ENCODE peak calls at places on chromosomes 16 and 17, in four cellular contexts. I is H9, P is left ventricle myocardium inferior, Z is mammary epithelial cell. Q is an unnamed sample.
A peak's percentile ranks its signal among the peaks of the same experiment; 100 is the strongest.

GRCh38 chr16:89613954-89614459 is 565 bp downstream of the DPEP1 start:
- DNase-seq in P (no peak), Z (no peak), I (no peak), Q (no peak)

GRCh38 chr17:32445075-32445427 is 741 bp downstream of the PSMD11 start:
- DNase-seq in Z (peak; percentile 78), P (no peak), I (peak; percentile 46), Q (peak; percentile 27)

GRCh38 chr17:81809556-81809998 is 5.6 kb downstream of the GCGR start:
- DNase-seq in Z (no peak), P (no peak), I (no peak), Q (no peak)

GRCh38 chr17:28335959-28336871 is 654 bp downstream of the TNFAIP1 start:
- DNase-seq in Z (peak; percentile 93), I (peak; percentile 90), P (peak; percentile 44), Q (peak; percentile 56)

GRCh38 chr16:47590472-47590871 is 129.3 kb downstream of the PHKB start:
- DNase-seq in P (no peak), Z (no peak), I (no peak), Q (no peak)

GRCh38 chr17:50264263-50265113 is 9.8 kb upstream of the TMEM92 start:
- DNase-seq in Z (no peak), P (no peak), I (peak; percentile 75), Q (peak; percentile 49)

GRCh38 chr16:57144027-57144426 is 41.8 kb downstream of the PSME3IP1 start:
- DNase-seq in Z (no peak), I (no peak), P (no peak), Q (no peak)

GRCh38 chr16:49268667-49269066 is 13.0 kb downstream of the CBLN1 start:
- DNase-seq in Z (no peak), I (no peak), P (no peak), Q (no peak)

GRCh38 chr16:24668481-24669001 is 60.9 kb upstream of the TNRC6A start:
- DNase-seq in P (no peak), I (no peak), Z (peak; percentile 40), Q (no peak)

GRCh38 chr17:59725691-59726090 is 18.2 kb downstream of the VMP1 start:
- DNase-seq in I (no peak), Z (no peak), P (no peak), Q (no peak)

GRCh38 chr16:2468725-2469398 is 2.2 kb upstream of the NTN3 start:
- DNase-seq in Z (no peak), I (no peak), P (no peak), Q (peak; percentile 73)

GRCh38 chr17:27976331-27976730 is 66.1 kb upstream of the NLK start:
- DNase-seq in P (no peak), Z (no peak), I (no peak), Q (no peak)

GRCh38 chr17:2090210-2090641 is 35.3 kb downstream of the HIC1 start:
- DNase-seq in I (no peak), Z (no peak), P (no peak), Q (no peak)

DNA sequence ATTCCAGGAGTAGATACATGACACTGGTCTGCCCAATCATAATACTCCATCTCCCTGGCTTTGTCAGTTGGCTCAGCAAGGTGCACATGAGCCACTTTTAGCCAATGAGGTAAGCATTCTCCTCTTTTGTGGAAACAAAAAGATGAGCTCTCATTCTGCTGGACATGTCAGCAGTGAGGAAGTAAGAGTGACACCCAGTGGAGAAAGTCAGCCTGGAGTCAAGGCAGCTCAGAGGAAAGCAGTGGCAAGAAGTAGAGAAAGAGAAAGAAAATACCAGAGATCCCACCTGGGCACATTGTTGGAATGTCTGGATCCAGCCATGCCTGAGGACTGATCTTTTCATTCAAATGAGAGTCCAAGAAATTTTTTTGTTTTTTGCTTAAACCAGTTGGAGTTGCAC is 496.9 kb upstream of the C16orf82 start:
- DNase-seq in P (no peak), I (peak; percentile 63), Z (no peak), Q (no peak)
- TF ChIP-seq CTCF in P (peak; percentile 44), I (peak; percentile 72), Z (no peak), Q (peak; percentile 20)

DNA sequence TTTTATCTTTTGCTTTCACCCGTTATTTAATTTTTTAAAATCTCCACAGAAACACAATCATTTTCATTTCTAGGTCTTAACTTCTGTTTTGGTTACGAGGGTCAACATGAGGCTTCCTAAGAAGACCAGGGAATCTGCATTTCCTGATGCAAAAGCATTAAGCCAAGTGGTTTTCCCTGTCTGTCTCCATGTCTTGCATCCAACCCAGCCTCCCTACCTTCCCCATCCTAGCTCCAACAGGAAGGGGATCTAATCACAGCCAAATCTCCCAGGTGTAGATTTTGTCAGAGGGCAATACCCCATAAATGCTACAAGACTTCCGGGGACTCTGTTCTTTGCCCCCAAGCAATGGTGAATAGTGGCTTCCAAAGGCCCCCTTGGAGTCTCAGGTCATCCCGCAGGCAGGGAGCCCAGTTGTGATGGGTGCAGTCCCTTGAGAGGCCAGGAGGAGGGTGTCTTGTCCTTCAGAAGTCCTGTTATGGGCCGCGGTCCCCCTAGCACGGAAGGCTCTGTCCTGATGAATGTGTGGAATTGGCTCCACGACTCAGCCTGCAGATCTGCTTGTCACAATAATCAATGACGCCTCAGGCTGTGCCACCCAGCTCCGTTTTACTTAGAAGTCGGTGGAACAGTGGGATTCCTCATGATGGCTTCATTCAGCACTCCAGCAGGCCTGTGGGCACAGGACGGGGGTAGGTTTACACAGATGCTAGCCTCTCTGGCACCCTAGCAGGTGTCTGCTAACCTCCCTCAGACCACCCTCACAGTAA is 141.1 kb downstream of the RGS9 start:
- DNase-seq in I (peak; percentile 90), Z (peak; percentile 17), P (no peak), Q (peak; percentile 66)
- TF ChIP-seq CTCF in I (peak; percentile 89), Z (peak; percentile 34), P (peak; percentile 54), Q (peak; percentile 50)

GRCh38 chr17:17706140-17707060 is 25.1 kb downstream of the RAI1 start:
- DNase-seq in P (no peak), I (no peak), Z (no peak), Q (no peak)
- TF ChIP-seq CTCF in P (no peak), I (peak; percentile 12), Z (no peak), Q (no peak)

GRCh38 chr17:33647976-33648375 is 354.9 kb upstream of the ASIC2 start:
- DNase-seq in I (peak; percentile 51), P (no peak), Z (peak; percentile 2), Q (peak; percentile 39)

GRCh38 chr17:33653389-33653788 is 360.3 kb upstream of the ASIC2 start:
- DNase-seq in I (no peak), P (no peak), Z (no peak), Q (no peak)

GRCh38 chr17:33657181-33657580 is 364.1 kb upstream of the ASIC2 start:
- DNase-seq in I (no peak), P (no peak), Z (no peak), Q (no peak)

GRCh38 chr17:33651631-33652030 is 358.5 kb upstream of the ASIC2 start:
- DNase-seq in Z (peak; percentile 2), I (peak; percentile 62), P (no peak), Q (no peak)
- TF ChIP-seq CTCF in Z (no peak), I (peak; percentile 63), P (no peak), Q (no peak)

Q was measured in glutamatergic neuron.